ENCODE peak calls at places on chromosome 10, in four cellular contexts. L, N, A and K are unnamed samples.

GRCh38 chr10:112389147-112389822 is 15.4 kb downstream of the ACSL5 start:
- DNase-seq in L (no peak), N (peak; percentile 56), A (peak; percentile 17), K (peak; percentile 98)

GRCh38 chr10:43137701-43137970 is 609 bp upstream of the CSGALNACT2 start:
- DNase-seq in L (peak; percentile 77), N (peak; percentile 46), A (peak; percentile 40), K (peak; percentile 44)

GRCh38 chr10:51204691-51205090 is 130.4 kb downstream of the PRKG1 start:
- DNase-seq in L (no peak), N (no peak), A (no peak), K (no peak)

GRCh38 chr10:71486465-71487114 is 89.9 kb downstream of the CDH23 start:
- DNase-seq in L (no peak), N (peak; percentile 58), A (peak; percentile 42), K (peak; percentile 36)

GRCh38 chr10:104127411-104127810 is 5.4 kb downstream of the SFR1 start:
- DNase-seq in L (no peak), N (no peak), A (peak; percentile 34), K (peak; percentile 40)

GRCh38 chr10:44168478-44168877 is 216.4 kb downstream of the CXCL12 start:
- DNase-seq in L (no peak), N (no peak), A (no peak), K (no peak)

GRCh38 chr10:119030421-119031250 is 1.1 kb downstream of the NANOS1 start:
- DNase-seq in L (peak; percentile 77), N (peak; percentile 25), A (peak; percentile 89), K (peak; percentile 77)

GRCh38 chr10:3423411-3423810 is 250.8 kb upstream of the PITRM1 start:
- DNase-seq in L (no peak), N (no peak), A (no peak), K (no peak)

GRCh38 chr10:36494386-36494785 is 631.0 kb upstream of the ANKRD30A start:
- DNase-seq in L (no peak), N (peak; percentile 45), A (no peak), K (no peak)

GRCh38 chr10:70197235-70197952 is 27.1 kb upstream of the SAR1A start:
- DNase-seq in L (no peak), N (no peak), A (no peak), K (no peak)

GRCh38 chr10:92847185-92847864 is 995 bp upstream of the EXOC6 start:
- DNase-seq in L (no peak), N (peak; percentile 32), A (no peak), K (peak; percentile 29)

GRCh38 chr10:29658984-29659769 is 24.4 kb upstream of the SVIL start:
- DNase-seq in L (no peak), N (peak; percentile 100), A (no peak), K (peak; percentile 96)

GRCh38 chr10:87546971-87547413 is 42.3 kb downstream of the MINPP1 start:
- DNase-seq in L (no peak), N (no peak), A (no peak), K (no peak)

GRCh38 chr10:86889997-86890396 is 67.4 kb downstream of the MMRN2 start:
- DNase-seq in L (no peak), N (no peak), A (no peak), K (no peak)

GRCh38 chr10:95821766-95822165 is 65.8 kb downstream of the ENTPD1 start:
- DNase-seq in L (no peak), N (no peak), A (no peak), K (no peak)

GRCh38 chr10:87864497-87865059 is 1.2 kb downstream of the PTEN start:
- DNase-seq in L (no peak), N (no peak), A (peak; percentile 60), K (peak; percentile 59)

GRCh38 chr10:77715536-77715935 is 77.9 kb upstream of the KCNMA1 start:
- DNase-seq in L (no peak), N (no peak), A (no peak), K (no peak)

GRCh38 chr10:60185426-60185825 is 204.2 kb downstream of the ANK3 start:
- DNase-seq in L (no peak), N (no peak), A (no peak), K (no peak)

GRCh38 chr10:132701099-132701845 is 84.7 kb downstream of the NKX6-2 start:
- DNase-seq in L (peak; percentile 63), N (no peak), A (no peak), K (no peak)

GRCh38 chr10:24616536-24616935 is 107.2 kb downstream of the ARHGAP21 start:
- DNase-seq in L (no peak), N (no peak), A (no peak), K (no peak)